ENCODE peak calls at places on chromosomes 4 and X, in nine cellular contexts. R is IMR-90; J is central memory CD4-positive, alpha-beta T cell; Y is pancreas; N is stimulated activated CD4-positive, alpha-beta T cell treated with anti-CD3 and anti-CD28 coated beads, Interleukin-4, amount 100 ng/mL, for 4 hours; I is OCI-LY7; C is epithelial cell of prostate; Z is germinal center; W is NB4. S is an unnamed sample.

GRCh38 chrX:113260474-113260873 is 419.8 kb upstream of the AMOT start:
- DNase-seq in C (no peak), J (no peak), Z (no peak), I (no peak), W (peak; percentile 27), Y (no peak), R (no peak), N (no peak), S (no peak)

GRCh38 chrX:75746891-75747639 is 38.0 kb downstream of the MAGEE2 start:
- DNase-seq in J (peak; percentile 4), R (no peak), Z (peak; percentile 16), W (peak; percentile 25), C (no peak), N (peak; percentile 42), Y (no peak), I (peak; percentile 66), S (peak; percentile 7)

GRCh38 chr4:168769416-168769815 is 240.6 kb downstream of the CBR4 start:
- DNase-seq in Y (no peak), W (no peak), I (no peak), Z (no peak), C (no peak), J (no peak), N (no peak), R (peak; percentile 80), S (peak; percentile 66)

GRCh38 chrX:133986008-133986683 is 752 bp upstream of the GPC3 start:
- DNase-seq in J (no peak), R (no peak), I (no peak), Z (no peak), Y (no peak), C (no peak), W (no peak), N (no peak), S (no peak)

GRCh38 chrX:54085666-54086065 is 41.4 kb upstream of the PHF8 start:
- DNase-seq in Y (no peak), W (no peak), J (no peak), R (no peak), Z (no peak), C (no peak), N (no peak), I (no peak), S (no peak)

GRCh38 chr4:10083861-10084641 is 32.5 kb downstream of the WDR1 start:
- DNase-seq in Z (no peak), I (no peak), R (no peak), J (no peak), N (no peak), C (no peak), W (no peak), Y (no peak), S (no peak)

GRCh38 chr4:13990596-13991589 is 363.4 kb upstream of the BOD1L1 start:
- DNase-seq in C (no peak), N (no peak), J (no peak), R (peak; percentile 25), Y (no peak), W (no peak), Z (no peak), I (no peak), S (peak; percentile 25)

GRCh38 chrX:149717803-149718202 is 5.9 kb downstream of the MAGEA11 start:
- DNase-seq in R (no peak), W (no peak), I (no peak), C (no peak), N (no peak), Y (no peak), Z (no peak), J (no peak), S (no peak)

GRCh38 chr4:52942936-52943335 is 80.8 kb downstream of the RASL11B start:
- DNase-seq in W (no peak), R (no peak), Z (no peak), I (no peak), J (no peak), Y (no peak), C (no peak), N (no peak), S (no peak)

GRCh38 chrX:69505772-69506616 is 1.9 kb downstream of the NALF2 start:
- DNase-seq in Z (no peak), Y (peak; percentile 63), W (no peak), J (no peak), C (no peak), R (no peak), N (no peak), I (peak; percentile 40), S (no peak)

GRCh38 chr4:171042989-171043524 is 770.1 kb upstream of the GALNTL6 start:
- DNase-seq in I (no peak), J (no peak), C (no peak), R (no peak), N (no peak), Z (no peak), Y (peak; percentile 58), W (no peak), S (no peak)

GRCh38 chr4:133996431-133997121 is 205.0 kb downstream of the PABPC4L start:
- DNase-seq in Z (no peak), W (no peak), J (no peak), I (no peak), C (no peak), R (no peak), N (no peak), Y (no peak), S (no peak)

GRCh38 chrX:145654486-145654885 is 163.1 kb upstream of the SLITRK2 start:
- DNase-seq in Z (no peak), W (no peak), C (no peak), J (no peak), I (no peak), N (no peak), R (no peak), Y (no peak), S (no peak)

S was measured in stromal cell of bone marrow.